ENCODE peak calls at places on chromosomes 16 and 17, in nine cellular contexts. Q is gastrocnemius medialis, X is adrenal gland, A is Peyer's patch, L is uterus, W is HAP-1, E is body of pancreas, J is lung, F is pancreas. B is an unnamed sample. For H3K27me3, H3K4me1 and H3K36me3, the result is how much of the 10 kb centered on the place peaks cover.

GRCh38 chr17:32156656-32157055 is 14.4 kb downstream of the RHOT1 start:
- DNase-seq in Q (no peak), X (no peak), A (no peak), L (no peak), W (peak), E (no peak), J (no peak), F (no peak), B (no peak)

GRCh38 chr16:14354561-14355351 is 275.3 kb downstream of the PARN start:
- DNase-seq in Q (peak), X (peak), A (no peak), L (no peak), W (no peak), E (no peak), J (no peak), F (no peak), B (peak)

GRCh38 chr16:77298638-77299360 is 99.6 kb downstream of the SYCE1L start:
- DNase-seq in Q (no peak), X (no peak), A (no peak), L (peak), W (no peak), E (no peak), J (no peak), F (no peak), B (no peak)

GRCh38 chr16:3480901-3481695 is 14.2 kb downstream of the C16orf90 start:
- DNase-seq in Q (no peak), X (no peak), A (no peak), L (no peak), W (no peak), E (no peak), J (no peak), F (no peak), B (no peak)

GRCh38 chr16:67741118-67741517 is 22.0 kb upstream of the GFOD2 start:
- DNase-seq in Q (peak), X (peak), A (no peak), L (no peak), W (no peak), E (no peak), J (no peak), F (no peak), B (no peak)

GRCh38 chr17:28973414-28973813 is 22.1 kb upstream of the PHF12 start:
- DNase-seq in Q (no peak), X (no peak), A (no peak), L (no peak), W (no peak), E (peak), J (peak), F (no peak), B (no peak)

GRCh38 chr17:42050360-42051012 is at the start of gene C17orf113:
- DNase-seq in Q (peak), X (peak), A (peak), L (peak), W (peak), E (peak), J (peak), F (peak), B (peak)

GRCh38 chr17:21400816-21401593 is 24.8 kb downstream of the KCNJ12 start:
- DNase-seq in Q (no peak), X (no peak), A (no peak), L (no peak), W (no peak), E (no peak), J (no peak), F (no peak), B (no peak)

GRCh38 chr16:51538707-51539604 is 387.9 kb upstream of the SALL1 start:
- DNase-seq in Q (no peak), X (peak), A (no peak), L (no peak), W (no peak), E (no peak), J (no peak), F (no peak), B (no peak)

GRCh38 chr16:79212114-79212791 is 388.3 kb downstream of the MAF start:
- DNase-seq in Q (no peak), X (no peak), A (no peak), L (no peak), W (no peak), E (no peak), J (no peak), F (no peak), B (no peak)

GRCh38 chr16:22692916-22693646 is 120.9 kb upstream of the HS3ST2 start:
- DNase-seq in Q (peak), X (no peak), A (no peak), L (no peak), W (no peak), E (no peak), J (no peak), F (no peak), B (no peak)

GRCh38 chr16:27318399-27319256 is 4.9 kb downstream of the IL4R start:
- DNase-seq in Q (no peak), X (peak), A (no peak), L (peak), W (no peak), E (no peak), J (peak), F (peak), B (peak)

GRCh38 chr17:42670199-42670924 is 6.4 kb downstream of the PLEKHH3 start:
- DNase-seq in Q (no peak), X (no peak), A (no peak), L (peak), W (no peak), E (no peak), J (no peak), F (no peak), B (no peak)

GRCh38 chr16:81497690-81498089 is 53.1 kb downstream of the CMIP start:
- DNase-seq in Q (no peak), X (no peak), A (no peak), L (no peak), W (no peak), E (no peak), J (no peak), F (no peak), B (peak)

GRCh38 chr17:31537558-31537957 is 146.1 kb downstream of the RAB11FIP4 start:
- DNase-seq in Q (no peak), X (peak), A (no peak), L (peak), W (no peak), E (peak), J (no peak), F (no peak), B (no peak)

GRCh38 chr17:31417051-31417792 is 25.7 kb downstream of the RAB11FIP4 start:
- DNase-seq in Q (no peak), X (no peak), A (no peak), L (no peak), W (no peak), E (peak), J (no peak), F (no peak), B (no peak)

DNA sequence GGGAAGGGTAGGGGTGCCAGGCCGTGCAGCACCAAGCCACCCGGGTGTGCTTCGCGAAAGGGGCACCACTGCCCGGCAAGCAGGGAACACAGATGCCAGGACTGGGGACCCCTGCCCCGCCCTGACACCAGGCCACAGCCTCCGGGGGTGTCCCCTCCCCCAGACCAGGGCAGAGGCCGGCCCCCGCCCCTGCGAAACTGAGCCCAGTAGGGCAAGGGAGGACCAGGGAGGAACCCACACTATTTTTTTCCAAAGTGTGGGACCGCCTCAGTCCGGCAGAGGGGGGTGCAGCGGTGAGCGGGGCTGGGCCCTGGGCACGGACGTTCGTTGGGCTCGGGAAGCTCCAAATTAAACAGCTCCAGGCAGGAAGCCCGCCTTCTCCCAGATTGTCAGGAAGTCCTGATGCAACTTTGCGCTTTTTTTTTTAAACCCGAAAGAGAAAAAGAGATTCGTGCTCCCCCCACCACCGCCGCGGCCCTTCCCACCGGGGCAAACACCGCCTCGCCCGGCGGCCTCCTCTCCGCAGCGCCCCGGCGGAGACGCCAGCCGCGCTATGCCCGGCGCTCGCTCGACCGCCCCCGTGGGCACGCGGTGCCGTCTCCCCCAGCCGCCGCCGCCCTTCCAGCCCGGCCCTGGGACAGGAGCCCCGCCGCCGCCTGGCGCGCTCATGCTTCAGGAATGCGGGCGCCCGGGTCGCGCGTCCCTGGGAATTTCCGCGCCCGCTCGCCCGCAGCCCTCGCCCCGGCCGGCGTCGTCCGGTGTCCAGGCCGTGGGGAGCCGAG is 755 bp downstream of the PIEZO1 start:
- DNase-seq in Q (no peak), X (peak), A (peak), L (peak), W (peak), E (peak), J (peak), F (peak), B (peak)
- H3K27me3 ChIP-seq in Q (under half), X (under half), A (under half), L (under half), W (under half), E (under half), J (under half), F (under half), B (under half)

DNA sequence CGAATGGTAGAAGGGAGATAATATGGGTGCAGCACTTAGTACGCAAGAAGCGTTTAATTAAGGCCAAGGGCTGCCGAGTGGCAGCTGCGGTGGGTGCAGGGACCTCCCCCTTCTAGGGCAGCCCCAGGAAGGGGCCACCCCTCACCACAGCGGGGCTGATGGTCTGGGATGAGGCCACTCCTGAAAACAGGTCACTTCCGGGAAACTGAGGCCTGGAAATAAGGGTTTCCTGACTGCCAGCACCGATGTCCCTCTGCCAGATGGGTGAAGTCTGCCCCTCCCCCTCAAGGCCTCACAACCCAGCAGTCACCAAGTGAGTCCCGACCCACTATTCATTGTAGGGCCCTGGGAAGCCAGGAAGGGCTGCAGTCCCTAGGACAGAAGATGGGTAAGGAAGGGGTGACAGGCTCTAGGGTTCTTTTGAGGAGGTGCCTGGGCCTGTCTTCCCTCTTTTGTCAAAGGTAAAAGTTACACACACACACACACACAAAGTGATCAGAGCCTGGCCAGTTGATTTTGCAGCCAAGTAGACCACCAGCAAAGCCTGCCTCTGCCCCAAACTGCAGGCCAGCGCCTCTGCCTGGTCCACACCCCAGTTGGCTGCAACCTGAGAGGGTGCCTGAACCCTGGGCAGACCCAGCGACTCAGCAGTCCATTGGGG is 12.5 kb downstream of the SREBF1 start:
- DNase-seq in Q (no peak), X (peak), A (no peak), L (no peak), W (no peak), E (no peak), J (no peak), F (no peak), B (peak)
- H3K4me1 ChIP-seq in Q (half or more), X (half or more), A (under half), L (under half), W (under half), E (half or more), J (half or more), F (under half), B (half or more)

GRCh38 chr17:61946359-61946758 is 18.6 kb upstream of the INTS2 start:
- DNase-seq in Q (no peak), X (no peak), A (no peak), L (no peak), W (no peak), E (no peak), J (no peak), F (no peak), B (no peak)
- H3K36me3 ChIP-seq in Q (under half), X (under half), A (under half), L (under half), W (half or more), E (under half), J (under half), F (under half), B (under half)

DNA sequence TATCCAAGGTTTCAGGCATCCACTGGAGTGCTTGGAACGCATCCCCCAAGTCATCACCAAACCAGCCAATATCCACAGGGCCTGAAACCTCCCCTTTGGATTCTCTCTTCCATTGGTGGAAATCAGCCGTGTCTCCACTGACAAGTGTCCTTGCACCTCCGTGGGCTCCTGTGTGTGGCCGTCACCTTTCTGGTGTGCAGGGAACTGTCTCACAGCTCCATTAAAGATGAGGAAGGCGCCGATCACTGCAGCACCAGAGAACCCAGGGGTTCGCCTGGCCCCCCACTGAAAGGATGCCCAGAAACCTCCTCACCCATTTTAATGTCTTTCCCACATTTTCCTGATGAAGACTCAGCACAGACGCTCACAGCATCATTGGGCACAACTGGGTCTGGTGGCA is 17.8 kb upstream of the METRNL start:
- DNase-seq in Q (no peak), X (no peak), A (peak), L (no peak), W (no peak), E (no peak), J (no peak), F (no peak), B (no peak)
- H3K27me3 ChIP-seq in Q (under half), X (under half), A (under half), L (under half), W (under half), E (under half), J (under half), F (under half), B (under half)

B was measured in CD4-positive, alpha-beta memory T cell.